ENCODE peak calls at places on chromosomes 6 and 20, in four cellular contexts. G, H, E and J are unnamed samples.

GRCh38 chr6:80094017-80094416 is 12.5 kb upstream of the BCKDHB start:
- DNase-seq in H (peak), E (no peak), G (peak), J (no peak)

GRCh38 chr6:82371799-82372508 is 8.3 kb downstream of the TPBG start:
- DNase-seq in G (no peak), H (no peak), E (no peak), J (no peak)

GRCh38 chr20:4119854-4120209 is 104.5 kb upstream of the RNF24 start:
- DNase-seq in E (no peak), H (no peak), G (no peak), J (no peak)

GRCh38 chr20:56249244-56249955 is 868 bp downstream of the MC3R start:
- DNase-seq in H (peak), G (peak), E (peak), J (no peak)

GRCh38 chr6:45535933-45536332 is 158.2 kb upstream of the SUPT3H start:
- DNase-seq in E (no peak), H (no peak), G (no peak), J (no peak)

GRCh38 chr6:123062645-123063044 is 66.6 kb downstream of the CLVS2 start:
- DNase-seq in G (no peak), H (no peak), E (no peak), J (no peak)

GRCh38 chr6:144075187-144075586 is 20.2 kb downstream of the SF3B5 start:
- DNase-seq in H (no peak), E (no peak), G (no peak), J (no peak)

GRCh38 chr20:61688411-61688810 is 377.3 kb downstream of the TAF4 start:
- DNase-seq in E (no peak), H (no peak), G (no peak), J (no peak)

GRCh38 chr6:95227301-95227700 is 350.0 kb upstream of the MANEA start:
- DNase-seq in E (no peak), H (no peak), G (no peak), J (no peak)

GRCh38 chr20:58045156-58045555 is 183.3 kb downstream of the ANKRD60 start:
- DNase-seq in E (no peak), G (no peak), H (no peak), J (no peak)

GRCh38 chr20:41046716-41047115 is 18.1 kb downstream of the TOP1 start:
- DNase-seq in H (no peak), G (no peak), E (no peak), J (no peak)

GRCh38 chr6:65531545-65531944 is 175.5 kb downstream of the EYS start:
- DNase-seq in H (no peak), G (no peak), E (no peak), J (no peak)

GRCh38 chr6:3916211-3916610 is 67.0 kb downstream of the FAM50B start:
- DNase-seq in G (no peak), E (no peak), H (no peak), J (no peak)

GRCh38 chr6:160798625-160799024 is 96.6 kb downstream of the PLG start:
- DNase-seq in E (no peak), G (no peak), H (no peak), J (no peak)

GRCh38 chr6:54076159-54076789 is 35.0 kb upstream of the MLIP start:
- DNase-seq in H (no peak), E (no peak), G (no peak), J (no peak)

GRCh38 chr6:51472745-51473483 is 614.5 kb downstream of the PKHD1 start:
- DNase-seq in H (no peak), G (no peak), E (no peak), J (no peak)

GRCh38 chr6:126170875-126171489 is 168.9 kb upstream of the CENPW start:
- DNase-seq in H (no peak), E (peak), G (no peak), J (no peak)

GRCh38 chr6:22657341-22657985 is 88.1 kb downstream of the HDGFL1 start:
- DNase-seq in E (peak), H (no peak), G (no peak), J (no peak)

GRCh38 chr6:46437671-46438221 is 53.5 kb downstream of the RCAN2 start:
- DNase-seq in H (no peak), E (no peak), G (no peak), J (no peak)

GRCh38 chr6:169592558-169592957 is 109.3 kb downstream of the WDR27 start:
- DNase-seq in H (no peak), E (no peak), G (no peak), J (no peak)

GRCh38 chr6:163773646-163774045 is 359.1 kb downstream of the QKI start:
- DNase-seq in G (no peak), E (no peak), H (no peak), J (no peak)

GRCh38 chr6:25314776-25315175 is 35.6 kb downstream of the CARMIL1 start:
- DNase-seq in E (no peak), G (no peak), H (no peak), J (no peak)

GRCh38 chr6:97021194-97021593 is 96.7 kb downstream of the KLHL32 start:
- DNase-seq in G (no peak), H (no peak), E (no peak), J (no peak)

GRCh38 chr20:47949230-47949629 is 163.9 kb upstream of the SULF2 start:
- DNase-seq in G (no peak), H (no peak), E (no peak), J (no peak)

GRCh38 chr6:93079061-93079460 is 340.3 kb downstream of the EPHA7 start:
- DNase-seq in H (no peak), E (no peak), G (no peak), J (no peak)

GRCh38 chr6:159169557-159170332 is 545 bp downstream of the FNDC1 start:
- DNase-seq in G (no peak), H (no peak), E (no peak), J (no peak)

GRCh38 chr6:80287607-80288006 is 181.1 kb downstream of the BCKDHB start:
- DNase-seq in E (no peak), H (no peak), G (no peak), J (no peak)

GRCh38 chr6:138443979-138444378 is 40.0 kb downstream of the HEBP2 start:
- DNase-seq in H (no peak), G (no peak), E (no peak), J (no peak)

GRCh38 chr6:158879180-158879579 is 60.0 kb upstream of the EZR start:
- DNase-seq in H (no peak), G (no peak), E (no peak), J (no peak)

GRCh38 chr20:38617011-38617829 is 15.6 kb downstream of the ARHGAP40 start:
- DNase-seq in E (peak), H (no peak), G (no peak), J (no peak)

GRCh38 chr6:116280161-116280959 is 630 bp upstream of the TSPYL1 start:
- DNase-seq in G (no peak), H (no peak), E (no peak), J (no peak)

GRCh38 chr6:121376411-121376810 is 42.1 kb upstream of the TBC1D32 start:
- DNase-seq in H (no peak), E (no peak), G (no peak), J (no peak)

GRCh38 chr6:22152871-22153270 is 144.0 kb downstream of the PRL start:
- DNase-seq in H (no peak), E (no peak), G (no peak), J (no peak)

GRCh38 chr6:11143394-11144371 is 32.2 kb upstream of the ERVFRD-1 start:
- DNase-seq in H (peak), G (peak), E (peak), J (no peak)
- TF ChIP-seq TCF7L2 in H (peak), G (no peak), E (no peak), J (no peak)

GRCh38 chr20:25696384-25697131 is at the start of gene ZNF337:
- DNase-seq in G (peak), E (peak), H (peak), J (peak)
- TF ChIP-seq CTCF in G (peak), E (peak), H (peak), J (no peak)

DNA sequence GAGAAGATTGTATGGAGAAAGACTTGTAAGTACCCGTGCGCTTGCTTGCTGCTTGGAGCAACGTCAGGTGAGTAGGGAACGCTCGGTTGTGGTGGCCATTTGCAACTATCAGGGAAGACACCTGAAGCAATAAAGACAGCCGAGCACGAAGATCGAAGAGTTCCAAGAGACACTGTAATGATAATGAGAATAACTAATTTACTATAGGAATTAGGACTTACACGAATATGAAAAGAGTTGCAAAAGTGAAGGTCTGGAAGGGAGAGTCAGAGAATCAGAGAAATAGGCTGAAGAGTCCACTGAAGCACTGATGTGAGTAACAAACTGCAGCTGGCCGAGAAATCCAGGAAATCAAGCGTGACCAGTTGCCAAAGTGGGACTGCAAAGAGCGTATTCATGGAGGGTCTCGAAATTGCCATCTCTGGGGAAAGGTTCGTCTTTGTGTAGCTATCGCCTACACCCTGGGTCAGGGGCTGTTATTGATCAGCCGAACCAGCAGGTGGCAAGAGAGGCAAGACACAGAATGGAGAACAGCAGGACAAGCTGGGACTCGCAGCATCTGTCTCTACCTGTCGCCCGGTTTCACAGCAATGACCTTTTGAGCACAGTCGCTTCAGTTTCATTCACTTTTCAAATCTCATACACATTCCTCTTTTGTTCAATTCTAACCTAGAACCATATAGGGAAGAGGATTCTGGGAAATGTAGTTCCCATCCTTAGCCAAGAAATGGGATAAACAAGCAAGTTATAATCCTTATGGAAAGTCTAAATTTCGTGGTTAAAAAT is 26.2 kb downstream of the LOC128125822 start:
- DNase-seq in E (peak), G (peak), H (peak), J (peak)
- TF ChIP-seq TCF7L2 in E (no peak), G (no peak), H (no peak), J (no peak)

GRCh38 chr6:12891595-12891994 is 175.0 kb downstream of the PHACTR1 start:
- DNase-seq in G (no peak), H (no peak), E (no peak), J (no peak)

GRCh38 chr6:12892201-12892600 is 175.6 kb downstream of the PHACTR1 start:
- DNase-seq in G (no peak), E (no peak), H (no peak), J (no peak)

GRCh38 chr6:12886961-12887775 is 170.6 kb downstream of the PHACTR1 start:
- DNase-seq in E (no peak), G (no peak), H (no peak), J (no peak)

GRCh38 chr6:12884983-12885382 is 168.4 kb downstream of the PHACTR1 start:
- DNase-seq in G (no peak), H (no peak), E (no peak), J (no peak)

DNA sequence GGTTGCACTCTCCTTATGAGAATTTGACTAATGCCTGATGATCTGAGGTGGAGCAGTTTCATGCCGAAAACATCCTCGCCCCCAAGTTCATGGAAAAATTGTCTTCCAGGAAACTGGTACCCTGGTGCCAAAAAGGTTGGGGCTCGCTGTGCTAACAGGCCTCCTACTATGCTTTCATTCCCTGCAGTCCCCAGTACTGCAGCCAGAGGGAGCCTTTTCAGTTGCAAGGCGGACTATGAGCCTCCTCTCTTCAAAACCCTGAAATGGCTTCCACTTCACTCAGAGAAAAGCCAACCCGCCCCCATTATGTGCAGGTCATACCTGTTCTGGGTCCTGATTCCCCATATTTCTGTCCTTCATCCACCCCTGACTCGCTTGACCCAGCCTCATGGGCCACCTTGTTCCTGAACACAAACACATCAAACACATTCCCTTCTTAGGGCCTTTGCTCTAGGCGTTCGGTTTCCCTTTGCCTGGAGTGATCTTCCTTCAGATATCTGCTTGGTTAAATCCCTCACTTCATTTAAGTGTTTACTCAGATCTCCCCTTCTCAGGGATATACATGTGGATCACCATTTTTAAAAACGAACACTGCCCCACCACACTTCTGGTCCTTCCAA is 173.7 kb downstream of the PHACTR1 start:
- DNase-seq in H (peak), E (peak), G (peak), J (no peak)
- TF ChIP-seq CTCF in H (peak), E (peak), G (peak), J (peak)

GRCh38 chr6:34714663-34715062 is 18.1 kb upstream of the ILRUN start:
- DNase-seq in H (no peak), G (peak), E (no peak), J (no peak)
- TF ChIP-seq TCF7L2 in H (no peak), G (no peak), E (no peak), J (no peak)

DNA sequence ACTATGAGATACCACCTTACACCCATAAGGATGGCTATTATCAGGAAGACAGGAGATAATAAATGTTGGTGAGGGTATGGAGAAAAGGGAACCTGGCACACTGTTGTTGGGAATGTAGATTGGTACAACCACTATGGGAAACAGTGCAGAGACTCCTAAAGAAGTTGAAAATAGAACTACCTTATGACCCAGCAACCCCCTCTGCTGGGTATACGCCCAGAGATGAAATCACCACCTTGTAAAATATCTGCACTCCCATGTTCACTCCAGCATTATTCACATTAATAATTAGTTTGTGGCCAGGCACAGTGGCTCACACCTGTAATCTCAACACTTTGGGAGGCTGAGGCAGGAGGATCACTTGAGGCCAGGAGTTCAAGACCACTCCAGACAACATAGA is 26.8 kb downstream of the ZBTB9 start:
- DNase-seq in H (peak), E (no peak), G (no peak), J (no peak)
- TF ChIP-seq CTCF in H (no peak), E (no peak), G (no peak), J (no peak)

DNA sequence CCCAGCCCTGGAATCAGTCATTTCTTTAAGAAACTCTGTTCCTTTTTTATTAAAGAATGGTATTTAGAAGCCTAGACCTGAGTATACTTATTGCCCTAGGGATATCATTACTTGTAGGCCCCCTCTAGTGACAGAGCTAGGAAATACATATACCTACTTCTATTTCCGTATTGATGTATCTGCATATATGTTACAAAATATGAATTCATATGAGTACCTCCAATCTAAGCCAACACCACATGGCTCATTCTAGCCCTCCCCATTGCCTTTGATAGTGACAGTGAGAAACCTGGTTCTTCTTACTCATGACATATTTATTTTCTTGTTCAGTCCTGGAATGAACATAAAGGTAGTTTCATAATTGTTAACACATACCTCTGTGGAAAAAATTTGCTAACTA is 137.2 kb downstream of the FARS2 start:
- DNase-seq in G (peak), H (peak), E (peak), J (peak)
- TF ChIP-seq TCF7L2 in G (no peak), H (no peak), E (no peak), J (no peak)